ENCODE peak calls at places on chromosomes 12 and 14, in six cellular contexts. L is adrenal gland, C is astrocyte of the spinal cord, G is cardiac fibroblast, I is A549, F is ovary. Q is an unnamed sample.
A peak's percentile ranks its signal among the peaks of the same experiment; 100 is the strongest.

GRCh38 chr14:76268013-76268376 is 107.9 kb upstream of the ESRRB start:
- DNase-seq in I (no peak), C (no peak), G (no peak), L (no peak), F (no peak), Q (no peak)

GRCh38 chr12:71216725-71217579 is 59.2 kb upstream of the TSPAN8 start:
- DNase-seq in C (peak; percentile 5), F (no peak), I (peak; percentile 5), L (peak; percentile 33), G (peak; percentile 49), Q (no peak)

GRCh38 chr12:128445728-128446127 is 178.8 kb downstream of the TMEM132C start:
- DNase-seq in F (no peak), L (no peak), I (no peak), G (no peak), C (no peak), Q (no peak)

GRCh38 chr12:12010277-12011031 is 60.3 kb upstream of the BCL2L14 start:
- DNase-seq in I (no peak), C (peak; percentile 89), G (peak; percentile 75), L (peak; percentile 57), F (no peak), Q (no peak)

GRCh38 chr14:68624541-68625220 is 168.2 kb downstream of the ZFP36L1 start:
- DNase-seq in C (no peak), L (no peak), F (no peak), I (no peak), G (no peak), Q (no peak)

GRCh38 chr14:90184094-90184493 is 72.3 kb upstream of the PSMC1 start:
- DNase-seq in I (no peak), F (no peak), G (no peak), L (no peak), C (no peak), Q (no peak)

GRCh38 chr14:76951149-76951548 is 77.4 kb downstream of the IRF2BPL start:
- DNase-seq in G (peak; percentile 74), C (no peak), F (no peak), I (no peak), L (no peak), Q (no peak)

GRCh38 chr14:30297856-30298255 is 261.1 kb upstream of the G2E3 start:
- DNase-seq in F (no peak), G (no peak), C (no peak), I (no peak), L (no peak), Q (no peak)

GRCh38 chr12:131434208-131435125 is 276.4 kb upstream of the SFSWAP start:
- DNase-seq in L (no peak), I (no peak), C (no peak), F (no peak), G (no peak), Q (no peak)

GRCh38 chr12:73935817-73936216 is 601.8 kb upstream of the ATXN7L3B start:
- DNase-seq in G (no peak), L (no peak), F (no peak), C (peak; percentile 5), I (no peak), Q (no peak)

GRCh38 chr12:70270108-70270507 is 26.9 kb downstream of the CNOT2 start:
- DNase-seq in I (no peak), G (no peak), F (no peak), L (no peak), C (no peak), Q (no peak)

GRCh38 chr12:104519190-104519857 is 62.6 kb downstream of the CHST11 start:
- DNase-seq in L (no peak), C (no peak), G (no peak), F (no peak), I (no peak), Q (no peak)

GRCh38 chr12:8950702-8951478 is 1.4 kb upstream of the M6PR start:
- DNase-seq in F (no peak), L (no peak), I (no peak), C (no peak), G (no peak), Q (no peak)

GRCh38 chr14:71246539-71246938 is 339.3 kb downstream of the PCNX1 start:
- DNase-seq in I (no peak), G (no peak), F (no peak), C (no peak), L (no peak), Q (no peak)

GRCh38 chr12:65014504-65015271 is 106.4 kb downstream of the WIF1 start:
- DNase-seq in I (no peak), F (no peak), C (no peak), L (no peak), G (no peak), Q (no peak)

GRCh38 chr12:94186461-94187237 is 38.3 kb downstream of the PLXNC1 start:
- DNase-seq in F (peak; percentile 62), G (peak; percentile 63), C (peak; percentile 59), I (no peak), L (peak; percentile 57), Q (no peak)

GRCh38 chr12:94750891-94751290 is 100.5 kb upstream of the TMCC3 start:
- DNase-seq in F (no peak), G (no peak), L (no peak), C (no peak), I (no peak), Q (no peak)

GRCh38 chr14:31510222-31510621 is 22.4 kb upstream of the GPR33 start:
- DNase-seq in F (no peak), L (no peak), C (peak; percentile 19), G (peak; percentile 32), I (peak; percentile 33), Q (no peak)

GRCh38 chr12:130874696-130875095 is 2.8 kb downstream of the RAN start:
- DNase-seq in F (no peak), I (no peak), L (no peak), C (no peak), G (no peak), Q (no peak)

GRCh38 chr14:91119556-91120311 is 5.9 kb downstream of the DGLUCY start:
- DNase-seq in C (peak; percentile 33), I (no peak), F (no peak), G (peak; percentile 50), L (peak; percentile 40), Q (no peak)

GRCh38 chr12:2607881-2608607 is 186.7 kb upstream of the FKBP4 start:
- DNase-seq in G (no peak), C (no peak), F (no peak), I (no peak), L (no peak), Q (no peak)

GRCh38 chr14:101963611-101964296 is 619 bp upstream of the DYNC1H1 start:
- DNase-seq in L (no peak), G (no peak), C (no peak), F (peak; percentile 53), I (no peak), Q (no peak)

GRCh38 chr14:101961746-101962502 is 2.4 kb upstream of the DYNC1H1 start:
- DNase-seq in L (no peak), C (no peak), F (no peak), G (no peak), I (no peak), Q (no peak)

GRCh38 chr14:101961011-101961721 is 3.2 kb upstream of the DYNC1H1 start:
- DNase-seq in I (peak; percentile 77), F (peak; percentile 73), C (peak; percentile 79), L (peak; percentile 83), G (peak; percentile 87), Q (peak; percentile 68)

GRCh38 chr14:101963052-101963451 is 1.3 kb upstream of the DYNC1H1 start:
- DNase-seq in G (no peak), C (no peak), F (no peak), I (no peak), L (no peak), Q (no peak)

DNA sequence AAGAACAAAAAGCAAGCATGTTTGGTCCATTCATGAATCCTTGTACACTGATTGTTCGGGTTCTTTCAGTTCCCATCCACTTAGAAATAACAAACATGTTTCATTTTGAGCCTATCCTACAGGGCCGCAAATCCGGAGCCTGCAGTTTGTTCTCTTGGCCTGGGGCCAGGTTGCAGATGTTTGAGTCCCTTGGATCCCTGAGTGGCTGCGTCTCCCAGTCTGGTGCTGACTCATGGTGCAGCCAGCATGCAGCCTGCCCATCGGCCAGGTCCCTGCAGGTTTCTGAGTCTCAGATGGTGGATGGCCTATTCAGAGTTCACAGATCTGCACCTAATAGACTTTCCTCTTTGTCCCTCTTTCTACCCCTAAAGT is 1.9 kb upstream of the DYNC1H1 start:
- DNase-seq in F (no peak), C (peak; percentile 95), L (peak; percentile 77), G (peak; percentile 86), I (peak; percentile 88), Q (peak; percentile 84)
- H3K4me3 ChIP-seq in F (no peak overlapping the region), C (no peak overlapping the region), L (no peak overlapping the region), G (no peak overlapping the region), I (no peak overlapping the region), Q (no peak overlapping the region)

GRCh38 chr12:7716391-7716790 is 5.2 kb downstream of the DPPA3 start:
- DNase-seq in L (no peak), I (peak; percentile 38), C (no peak), G (no peak), F (no peak), Q (no peak)
- TF ChIP-seq CTCF in L (no peak), I (peak; percentile 47), C (no peak), G (no peak), F (no peak), Q (no peak)

GRCh38 chr12:56632701-56633464 is 2.8 kb upstream of the BAZ2A start:
- DNase-seq in I (no peak), G (peak; percentile 15), L (no peak), F (no peak), C (no peak), Q (no peak)
- H3K4me3 ChIP-seq in I (no peak overlapping the region), G (peak overlapping the region; percentile 30), L (no peak overlapping the region), F (peak overlapping the region; percentile 31), C (no peak overlapping the region), Q (peak overlapping the region; percentile 75)

GRCh38 chr12:13045816-13046215 is 1.6 kb downstream of the FAM234B start:
- DNase-seq in L (no peak), I (no peak), F (no peak), G (peak; percentile 26), C (no peak), Q (no peak)

GRCh38 chr12:13046914-13047472 is 2.8 kb downstream of the FAM234B start:
- DNase-seq in C (no peak), L (no peak), I (no peak), G (no peak), F (no peak), Q (no peak)

GRCh38 chr12:13042666-13043230 is 1.4 kb upstream of the FAM234B start:
- DNase-seq in F (no peak), I (no peak), L (no peak), C (no peak), G (no peak), Q (no peak)

GRCh38 chr12:13044859-13045384 is 741 bp downstream of the FAM234B start:
- DNase-seq in L (peak; percentile 35), I (no peak), C (peak; percentile 10), F (no peak), G (peak; percentile 32), Q (no peak)

DNA sequence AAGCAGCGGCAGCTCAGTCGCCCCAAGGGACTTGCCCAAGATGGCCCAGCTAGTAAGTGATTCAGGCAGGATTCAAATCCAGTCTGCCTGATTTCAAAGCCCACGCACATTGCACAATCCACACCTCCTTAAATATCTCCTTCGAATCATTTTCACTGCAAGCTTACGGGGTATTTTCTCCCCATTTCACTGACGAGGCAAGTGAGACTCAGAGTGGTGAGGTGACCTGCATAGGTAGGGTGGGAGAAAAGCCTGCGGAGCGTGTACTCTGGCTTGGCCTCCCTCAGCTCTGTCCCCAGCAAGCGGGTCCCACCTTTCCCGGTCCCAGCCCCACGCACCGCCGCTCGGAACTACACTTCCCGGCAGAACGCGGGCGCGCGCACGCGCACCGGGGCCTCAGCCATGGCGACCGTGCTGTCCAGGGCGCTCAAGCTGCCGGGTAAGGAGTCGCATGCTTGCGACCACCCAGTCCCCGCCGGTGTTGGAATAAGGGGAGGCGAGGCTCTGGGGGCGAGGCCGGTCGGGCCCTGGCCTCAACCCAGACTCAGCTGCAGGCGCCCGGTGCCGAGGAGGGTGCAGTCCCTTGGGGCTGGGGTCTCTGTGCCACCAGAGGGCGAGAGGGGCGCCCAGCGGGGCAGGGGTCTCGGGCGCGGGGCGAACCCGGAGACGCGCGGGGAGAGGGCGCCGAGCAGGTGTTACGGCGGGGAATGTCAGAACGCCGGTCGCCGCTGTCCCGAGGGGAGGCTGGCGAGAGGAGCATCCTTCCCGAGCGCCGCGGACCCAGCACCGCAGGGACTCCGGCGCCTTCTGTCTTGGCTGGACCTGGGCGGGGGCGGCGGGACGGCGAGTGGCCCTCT is at the start of gene FAM234B:
- DNase-seq in F (peak; percentile 83), C (peak; percentile 51), L (peak; percentile 72), G (peak; percentile 73), I (peak; percentile 88), Q (no peak)
- TF ChIP-seq CTCF in F (no peak), C (peak; percentile 15), L (peak; percentile 17), G (no peak), I (peak; percentile 28), Q (no peak)